ENCODE peak calls at places on chromosomes 7 and 10, in four cellular contexts. H is GM03348, C is right lobe of liver, R is DMS 273 treated with DMSO at 0.1 percent for 48 hours. X is an unnamed sample.

GRCh38 chr7:70787275-70787674 is 344.7 kb upstream of the GALNT17 start:
- DNase-seq in H (no peak), R (no peak), C (no peak), X (no peak)

GRCh38 chr7:17015575-17015974 is 133.8 kb upstream of the AGR3 start:
- DNase-seq in R (no peak), C (no peak), H (peak; percentile 48), X (no peak)

GRCh38 chr10:69734797-69735468 is 66.8 kb upstream of the COL13A1 start:
- DNase-seq in H (no peak), C (no peak), R (no peak), X (no peak)

GRCh38 chr10:31426425-31426824 is 107.4 kb downstream of the ZEB1 start:
- DNase-seq in H (peak; percentile 27), C (no peak), R (peak; percentile 36), X (no peak)

GRCh38 chr10:30353851-30354250 is 4.8 kb upstream of the MTPAP start:
- DNase-seq in C (no peak), R (no peak), H (peak; percentile 82), X (no peak)

GRCh38 chr10:91607661-91608442 is 25.0 kb downstream of the PPP1R3C start:
- DNase-seq in H (no peak), C (no peak), R (no peak), X (no peak)

GRCh38 chr7:131071786-131072504 is 255.7 kb upstream of the MKLN1 start:
- DNase-seq in H (peak; percentile 40), C (no peak), R (peak; percentile 71), X (no peak)

GRCh38 chr7:35729061-35729783 is 34.3 kb upstream of the HERPUD2 start:
- DNase-seq in H (no peak), C (no peak), R (no peak), X (no peak)

GRCh38 chr10:12444981-12445700 is 95.8 kb downstream of the CAMK1D start:
- DNase-seq in H (no peak), R (no peak), C (no peak), X (no peak)

GRCh38 chr7:155972247-155972646 is 160.0 kb upstream of the SHH start:
- DNase-seq in H (no peak), R (no peak), C (no peak), X (no peak)

GRCh38 chr7:26200113-26200443 is 468 bp downstream of the HNRNPA2B1 start:
- DNase-seq in C (peak; percentile 82), H (peak; percentile 65), R (peak; percentile 56), X (no peak)

GRCh38 chr10:71431945-71432905 is 35.5 kb downstream of the CDH23 start:
- DNase-seq in H (no peak), R (no peak), C (peak; percentile 23), X (no peak)

GRCh38 chr7:155130493-155130892 is 60.4 kb downstream of the HTR5A start:
- DNase-seq in R (no peak), H (no peak), C (no peak), X (no peak)

GRCh38 chr10:3068968-3069737 is 1.8 kb downstream of the PFKP start:
- DNase-seq in R (no peak), C (no peak), H (peak; percentile 74), X (no peak)

GRCh38 chr10:99467236-99467999 is 37.0 kb upstream of the GOT1 start:
- DNase-seq in H (no peak), C (no peak), R (no peak), X (no peak)

GRCh38 chr7:52323202-52323746 is 712.2 kb upstream of the POM121L12 start:
- DNase-seq in C (no peak), R (no peak), H (no peak), X (no peak)

GRCh38 chr7:150829426-150829825 is 22.9 kb upstream of the AOC1 start:
- DNase-seq in H (no peak), C (no peak), R (no peak), X (no peak)

GRCh38 chr10:88897019-88897853 is 17.2 kb downstream of the STAMBPL1 start:
- DNase-seq in R (no peak), C (no peak), H (no peak), X (no peak)

GRCh38 chr10:104274762-104275721 is 6.1 kb downstream of the GSTO2 start:
- DNase-seq in C (peak; percentile 67), H (peak; percentile 78), R (no peak), X (peak; percentile 53)

GRCh38 chr10:68133553-68133952 is 24.3 kb downstream of the MYPN start:
- DNase-seq in R (no peak), H (no peak), C (no peak), X (no peak)

GRCh38 chr10:51230828-51231227 is 156.5 kb downstream of the PRKG1 start:
- DNase-seq in R (no peak), C (no peak), H (no peak), X (no peak)

GRCh38 chr7:16891338-16891737 is 9.6 kb upstream of the AGR3 start:
- DNase-seq in C (no peak), R (peak; percentile 3), H (peak; percentile 46), X (peak; percentile 29)

GRCh38 chr7:87056346-87056745 is 3.1 kb downstream of the ELAPOR2 start:
- DNase-seq in R (no peak), C (no peak), H (no peak), X (no peak)

GRCh38 chr7:134547738-134548054 is 1.2 kb upstream of the AKR1B15 start:
- DNase-seq in H (peak; percentile 85), C (peak; percentile 74), R (no peak), X (peak; percentile 55)

GRCh38 chr10:5545011-5545410 is 20.2 kb downstream of the CALML3 start:
- DNase-seq in H (no peak), C (peak; percentile 40), R (no peak), X (no peak)

GRCh38 chr7:70595741-70596574 is 536.0 kb upstream of the GALNT17 start:
- DNase-seq in C (peak; percentile 65), H (peak; percentile 61), R (peak; percentile 62), X (peak; percentile 38)

GRCh38 chr10:113751116-113751728 is at the start of gene PLEKHS1:
- DNase-seq in R (no peak), H (no peak), C (no peak), X (no peak)

GRCh38 chr7:157875230-157876179 is 538.7 kb downstream of the DNAJB6 start:
- DNase-seq in R (no peak), C (no peak), H (no peak), X (peak; percentile 17)

GRCh38 chr7:131586259-131586658 is 29.8 kb upstream of the PODXL start:
- DNase-seq in C (no peak), R (no peak), H (no peak), X (no peak)

GRCh38 chr7:107922891-107923290 is 31.9 kb downstream of the DLD start:
- DNase-seq in R (no peak), C (no peak), H (no peak), X (no peak)

GRCh38 chr10:21273400-21273968 is 252.0 kb downstream of the SKIDA1 start:
- DNase-seq in H (no peak), R (no peak), C (no peak), X (no peak)

GRCh38 chr7:29771081-29771832 is 35.1 kb upstream of the WIPF3 start:
- DNase-seq in H (no peak), C (no peak), R (no peak), X (no peak)

GRCh38 chr7:134293029-134293740 is 23.5 kb downstream of the SLC35B4 start:
- DNase-seq in H (no peak), R (no peak), C (no peak), X (no peak)

GRCh38 chr10:17453377-17454091 is 861 bp downstream of the ST8SIA6 start:
- DNase-seq in H (peak; percentile 35), C (peak; percentile 59), R (no peak), X (no peak)

GRCh38 chr10:124266468-124267230 is 152.1 kb downstream of the OAT start:
- DNase-seq in C (no peak), H (no peak), R (no peak), X (no peak)

X was measured in NCI-H1930.